ENCODE peak calls at places on chromosome 13, in seven cellular contexts. B is PC-3; S is thoracic aorta; N is CD4-positive, CD25-positive, alpha-beta regulatory T cell; X is effector memory CD4-positive, alpha-beta T cell; E is HCT116; P is H9. M is an unnamed sample. For H3K4me1, the result is how much of the 10 kb centered on the place peaks cover.

GRCh38 chr13:83890358-83890757 is 8.1 kb upstream of the SLITRK1 start:
- DNase-seq in X (no peak), E (no peak), N (no peak), P (peak), S (no peak), B (no peak), M (no peak)

GRCh38 chr13:85806553-85807175 is 7.4 kb upstream of the SLITRK6 start:
- DNase-seq in B (peak), N (peak), E (peak), X (no peak), P (no peak), S (no peak), M (no peak)

GRCh38 chr13:71118779-71119364 is 748.1 kb downstream of the DACH1 start:
- DNase-seq in N (no peak), E (no peak), S (no peak), B (peak), X (no peak), P (no peak), M (no peak)

GRCh38 chr13:113875829-113876228 is 12.0 kb upstream of the GAS6 start:
- DNase-seq in P (no peak), E (no peak), N (no peak), X (peak), B (no peak), S (no peak), M (no peak)

GRCh38 chr13:113489171-113489548 is 1.4 kb downstream of the DCUN1D2 start:
- DNase-seq in N (no peak), S (no peak), E (no peak), B (peak), P (peak), X (no peak), M (peak)

GRCh38 chr13:78060966-78061365 is 142.3 kb upstream of the EDNRB start:
- DNase-seq in B (no peak), S (no peak), N (no peak), E (no peak), P (peak), X (no peak), M (no peak)

GRCh38 chr13:72023895-72024294 is 156.9 kb upstream of the DACH1 start:
- DNase-seq in N (no peak), P (no peak), E (no peak), S (no peak), B (no peak), X (no peak), M (no peak)

GRCh38 chr13:43363156-43363918 is 340.0 kb downstream of the DNAJC15 start:
- DNase-seq in N (no peak), S (no peak), X (no peak), B (no peak), P (no peak), E (no peak), M (no peak)

GRCh38 chr13:20191902-20192469 is 752 bp downstream of the GJB2 start:
- DNase-seq in B (peak), X (no peak), N (peak), S (no peak), E (no peak), P (peak), M (peak)

GRCh38 chr13:23140492-23140891 is 40.3 kb upstream of the SGCG start:
- DNase-seq in N (no peak), P (no peak), B (peak), E (no peak), X (no peak), S (no peak), M (no peak)

DNA sequence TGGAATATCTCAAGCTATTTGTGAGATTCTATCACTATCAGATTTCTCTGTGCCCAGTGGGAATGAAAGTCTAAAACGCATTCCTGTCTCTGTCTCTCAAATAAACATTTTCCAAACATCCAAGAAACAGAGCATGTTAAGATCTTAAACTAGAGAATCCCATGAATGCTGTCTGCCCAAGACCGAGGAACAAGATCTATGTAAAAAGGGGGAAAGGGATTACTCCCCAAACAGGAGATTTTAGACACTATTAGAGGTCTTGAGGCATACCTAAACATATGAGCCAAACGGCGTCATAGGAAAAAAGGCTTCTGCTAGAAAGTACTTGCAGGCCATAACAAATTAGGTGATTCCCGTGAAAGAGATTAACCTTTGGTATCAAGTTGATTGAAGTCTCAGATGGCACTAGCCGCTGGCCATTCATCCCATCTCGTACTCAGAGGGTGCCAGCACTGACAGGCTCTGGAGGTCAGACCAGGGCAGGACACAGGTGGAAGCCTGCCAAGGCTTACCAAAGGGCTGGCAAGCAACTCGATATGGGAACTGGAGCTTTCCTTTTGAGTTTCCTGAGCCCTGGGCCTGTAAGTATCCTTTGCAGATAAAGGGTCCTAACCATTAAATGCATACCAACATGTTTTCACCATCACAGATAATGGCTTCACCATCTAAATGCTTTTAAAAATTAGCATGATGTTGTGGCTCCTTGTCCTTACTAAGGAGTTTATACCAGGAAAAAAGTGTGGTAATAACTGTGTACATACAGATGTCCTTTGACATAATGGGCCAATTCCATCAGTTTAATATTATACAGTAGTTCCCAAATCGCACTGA is 225.2 kb downstream of the FOXO1 start:
- DNase-seq in S (peak), X (no peak), P (no peak), B (no peak), N (no peak), E (no peak), M (no peak)
- H3K4me1 ChIP-seq in S (under half), X (under half), P (under half), B (under half), N (under half), E (under half), M (under half)

DNA sequence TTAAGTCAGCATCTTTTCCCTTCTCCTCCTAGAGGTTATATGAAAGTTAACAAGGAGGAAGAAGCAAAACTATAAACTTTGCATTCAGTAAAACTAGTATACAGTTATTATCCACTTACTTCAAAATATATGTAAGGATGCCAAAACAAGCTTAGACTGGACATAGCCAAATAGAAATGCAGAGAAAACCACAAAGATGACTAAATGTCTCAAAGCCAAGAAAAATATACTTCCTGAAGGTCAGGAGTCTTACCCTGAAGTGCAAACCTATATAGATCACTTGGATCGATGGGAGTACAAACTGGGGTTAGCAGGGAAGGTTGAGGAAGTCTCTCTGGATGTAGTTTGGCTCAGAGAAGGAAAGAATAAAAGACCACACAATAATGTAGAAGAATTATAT is 112.2 kb upstream of the RXFP2 start:
- DNase-seq in B (no peak), P (no peak), X (no peak), E (no peak), N (no peak), S (no peak), M (no peak)
- H3K4me1 ChIP-seq in B (under half), P (under half), X (under half), E (under half), N (under half), S (under half), M (under half)

GRCh38 chr13:75787249-75787940 is 151.3 kb downstream of the LMO7 start:
- DNase-seq in B (no peak), E (no peak), X (no peak), S (no peak), N (no peak), P (no peak), M (no peak)

GRCh38 chr13:75792526-75793187 is 156.5 kb downstream of the LMO7 start:
- DNase-seq in E (no peak), X (no peak), N (no peak), P (no peak), B (no peak), S (no peak), M (peak)

GRCh38 chr13:75788494-75788991 is 152.4 kb downstream of the LMO7 start:
- DNase-seq in N (no peak), X (no peak), P (no peak), B (peak), E (no peak), S (no peak), M (no peak)

GRCh38 chr13:75790198-75790970 is 154.3 kb downstream of the LMO7 start:
- DNase-seq in X (no peak), B (no peak), S (no peak), E (no peak), P (no peak), N (no peak), M (no peak)

DNA sequence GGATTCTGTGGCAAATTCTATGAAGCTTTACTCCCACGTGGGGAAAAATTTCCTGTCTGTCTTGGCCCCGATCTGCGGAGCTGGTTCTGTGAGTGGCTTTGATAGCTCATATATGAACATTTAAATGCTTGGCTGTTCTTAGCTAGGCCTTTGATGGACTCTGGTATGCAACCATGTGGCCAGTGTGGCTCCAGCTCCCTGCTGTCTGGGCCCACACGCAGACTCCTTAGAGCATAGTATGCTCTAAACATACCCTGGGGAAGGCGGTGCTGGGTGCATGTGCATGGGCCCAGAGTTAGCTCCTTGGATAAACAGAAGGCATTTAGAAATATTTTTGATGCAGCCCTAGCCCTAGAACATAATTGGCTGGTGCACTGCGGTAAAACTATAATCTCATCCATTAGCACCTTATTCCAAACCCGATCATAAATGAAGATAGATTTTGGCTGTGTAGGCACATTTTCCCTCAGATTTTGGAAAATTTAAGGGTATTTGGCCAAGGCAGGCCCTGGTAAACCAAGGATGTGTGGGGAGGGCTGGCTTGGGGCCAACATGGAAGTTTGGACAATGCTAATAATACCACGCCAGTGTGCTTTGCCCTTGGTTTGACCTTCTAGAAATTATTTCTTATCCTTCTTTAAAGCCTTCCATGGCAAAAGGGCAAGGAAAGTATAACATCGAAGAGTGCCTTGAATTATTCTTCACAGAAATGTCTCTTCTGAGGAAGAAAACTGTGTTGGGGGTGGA is 153.5 kb downstream of the LMO7 start:
- DNase-seq in S (no peak), B (no peak), X (no peak), P (no peak), N (no peak), E (no peak), M (no peak)
- H3K4me1 ChIP-seq in S (under half), B (under half), X (under half), P (under half), N (under half), E (under half), M (half or more)

GRCh38 chr13:97119899-97120745 is 102.0 kb upstream of the MBNL2 start:
- DNase-seq in E (no peak), N (no peak), X (no peak), B (peak), S (no peak), P (no peak), M (no peak)

GRCh38 chr13:97121894-97122293 is 100.2 kb upstream of the MBNL2 start:
- DNase-seq in S (no peak), B (peak), X (no peak), E (no peak), N (no peak), P (no peak), M (no peak)

GRCh38 chr13:97122381-97122996 is 99.6 kb upstream of the MBNL2 start:
- DNase-seq in S (no peak), X (no peak), N (no peak), E (peak), B (peak), P (no peak), M (no peak)

GRCh38 chr13:97124237-97124636 is 97.9 kb upstream of the MBNL2 start:
- DNase-seq in S (no peak), B (no peak), P (no peak), N (no peak), E (no peak), X (no peak), M (no peak)

DNA sequence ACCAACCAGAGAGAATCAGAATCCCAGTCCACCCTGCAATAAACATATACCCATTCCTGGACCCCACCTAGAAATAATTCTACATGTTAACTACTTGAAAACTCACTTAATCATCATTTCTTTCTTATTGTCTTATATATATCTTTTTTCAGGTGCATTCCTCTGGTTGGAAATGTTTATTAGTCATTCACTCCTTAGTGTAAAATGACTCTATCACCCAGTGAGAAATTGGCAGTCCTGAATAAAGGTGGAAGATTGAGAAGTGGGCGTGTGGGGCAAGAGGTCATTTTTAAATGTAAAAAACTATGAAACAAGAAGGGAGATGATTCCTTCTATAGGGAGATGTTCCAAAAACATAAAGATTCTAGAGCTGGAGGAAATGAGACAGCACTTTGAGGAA is 101.2 kb upstream of the MBNL2 start:
- DNase-seq in N (no peak), X (no peak), E (no peak), P (no peak), B (peak), S (no peak), M (no peak)
- H3K4me1 ChIP-seq in N (under half), X (under half), E (half or more), P (under half), B (half or more), S (under half), M (under half)

GRCh38 chr13:79403113-79403512 is 2.9 kb downstream of the RBM26 start:
- DNase-seq in E (no peak), B (no peak), P (no peak), X (no peak), S (no peak), N (no peak), M (no peak)
- H3K4me1 ChIP-seq in E (under half), B (under half), P (under half), X (under half), S (under half), N (half or more), M (under half)

DNA sequence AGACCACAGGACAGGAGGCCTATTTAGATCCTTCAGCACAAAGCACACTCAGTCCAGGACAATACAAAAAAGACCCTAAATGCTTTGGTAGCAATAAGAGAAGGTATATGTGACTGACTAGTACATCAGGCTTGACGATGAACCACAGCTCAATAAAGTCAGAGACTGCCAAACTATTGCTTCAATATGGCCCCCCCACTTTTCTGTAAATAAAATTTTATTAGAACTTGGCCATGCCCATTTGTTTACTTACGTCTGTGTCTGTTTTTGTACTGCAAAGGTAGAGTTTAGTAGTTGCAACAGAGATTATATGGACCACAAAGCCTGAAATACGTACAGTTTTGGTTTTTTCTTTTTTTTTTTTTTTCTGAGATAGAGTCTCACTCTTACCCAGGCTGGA is 136.7 kb downstream of the IRS2 start:
- DNase-seq in X (no peak), P (no peak), E (no peak), S (no peak), B (peak), N (no peak), M (no peak)
- H3K4me1 ChIP-seq in X (under half), P (under half), E (under half), S (under half), B (under half), N (under half), M (under half)

GRCh38 chr13:41645313-41645712 is 188.0 kb downstream of the RGCC start:
- DNase-seq in P (no peak), S (no peak), B (peak), N (no peak), E (no peak), X (no peak), M (peak)
- H3K4me1 ChIP-seq in P (under half), S (under half), B (under half), N (under half), E (under half), X (under half), M (half or more)

DNA sequence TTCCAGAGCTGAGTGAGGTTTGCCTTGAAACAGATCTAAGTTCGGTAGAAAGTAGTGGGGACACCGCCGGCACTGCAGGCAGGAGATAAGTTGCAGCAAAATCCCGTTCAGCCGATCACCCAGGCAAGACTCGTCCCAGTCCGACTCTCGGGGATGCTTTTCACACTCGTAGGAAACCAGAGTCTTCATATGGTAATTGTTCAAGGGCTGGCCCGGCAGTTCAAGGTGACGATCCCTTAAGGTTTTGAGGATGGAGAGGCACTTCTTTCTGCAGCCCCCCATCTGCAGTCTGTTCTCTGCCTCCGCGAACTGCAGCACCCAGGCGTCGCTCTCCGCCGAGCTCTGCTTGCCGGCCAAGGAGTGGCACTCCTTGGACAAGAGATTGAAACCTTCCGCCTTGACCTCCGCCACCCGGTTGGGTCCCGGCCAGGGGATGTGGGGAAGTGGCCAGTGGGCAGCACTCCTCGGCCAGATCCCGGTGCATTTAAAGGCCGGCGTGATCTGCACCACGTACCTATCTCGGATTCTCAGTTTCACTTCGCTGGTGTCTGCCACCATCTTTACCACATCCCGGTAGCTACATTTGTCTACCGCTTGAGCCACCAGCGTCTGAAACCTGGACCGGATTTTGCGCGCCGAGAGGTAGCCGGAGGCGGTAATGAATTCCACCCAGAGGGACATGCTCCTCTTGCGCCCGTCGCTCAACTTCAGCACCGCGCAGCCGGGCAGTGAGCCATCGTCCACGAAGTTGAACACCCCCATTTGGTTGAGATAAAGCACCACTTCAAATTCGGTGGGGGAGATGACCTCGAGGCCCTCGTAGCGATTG is 1.1 kb downstream of the MAB21L1 start:
- DNase-seq in X (no peak), S (no peak), P (peak), B (no peak), E (no peak), N (peak), M (no peak)
- H3K4me1 ChIP-seq in X (under half), S (under half), P (under half), B (under half), E (under half), N (under half), M (under half)

DNA sequence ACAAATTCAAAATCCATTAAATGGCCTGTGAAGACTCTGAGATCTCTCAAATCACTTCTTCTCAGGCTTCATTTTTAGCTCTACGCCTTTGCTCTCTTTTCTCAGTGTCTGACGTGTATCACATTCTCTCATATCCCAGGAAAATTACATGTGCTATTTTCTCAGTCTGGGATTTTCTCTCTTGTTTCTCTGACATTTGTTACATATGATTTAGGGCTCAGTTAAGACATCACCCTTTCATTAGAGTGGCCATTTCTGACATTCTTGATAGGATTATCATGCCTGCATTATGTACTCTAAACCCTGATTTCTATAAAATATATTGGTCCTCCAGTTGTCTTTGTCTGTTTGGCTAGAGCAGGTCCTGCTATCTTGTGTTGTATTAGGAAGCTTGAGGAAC is 136.6 kb downstream of the GPC5 start:
- DNase-seq in X (no peak), P (no peak), B (no peak), S (no peak), E (no peak), N (no peak), M (no peak)
- H3K4me1 ChIP-seq in X (under half), P (under half), B (under half), S (under half), E (under half), N (under half), M (under half)